ENCODE peak calls at places on chromosomes 2 and 18, in six cellular contexts. I, D, S, N, A and V are unnamed samples.

GRCh38 chr2:206230060-206230890 is 44.2 kb upstream of the ZDBF2 start:
- DNase-seq in A (no peak), D (no peak), I (no peak), S (no peak), N (no peak), V (no peak)

GRCh38 chr2:16664052-16664731 is 1.4 kb downstream of the CYRIA start:
- DNase-seq in S (no peak), I (no peak), N (no peak), D (no peak), A (no peak), V (no peak)

GRCh38 chr2:212021947-212022346 is 516.7 kb downstream of the ERBB4 start:
- DNase-seq in N (no peak), S (no peak), A (peak), I (no peak), D (no peak), V (no peak)

GRCh38 chr2:238087211-238087610 is 12.9 kb upstream of the ESPNL start:
- DNase-seq in I (no peak), A (no peak), D (no peak), S (no peak), N (no peak), V (no peak)

GRCh38 chr2:63903003-63903402 is 61.3 kb downstream of the UGP2 start:
- DNase-seq in A (no peak), N (no peak), S (no peak), I (peak), D (no peak), V (no peak)

GRCh38 chr18:57951999-57952774 is 91.8 kb upstream of the NEDD4L start:
- DNase-seq in A (no peak), D (no peak), I (no peak), N (no peak), S (no peak), V (no peak)

GRCh38 chr2:18991177-18992168 is 366.9 kb downstream of the OSR1 start:
- DNase-seq in N (no peak), S (no peak), D (no peak), I (no peak), A (no peak), V (no peak)

GRCh38 chr2:44825702-44826101 is 115.8 kb upstream of the SIX3 start:
- DNase-seq in S (no peak), I (no peak), A (no peak), D (no peak), N (no peak), V (no peak)

GRCh38 chr2:240460781-240461431 is 25.4 kb downstream of the GPC1 start:
- DNase-seq in D (no peak), N (no peak), S (no peak), I (no peak), A (no peak), V (no peak)

GRCh38 chr2:41932241-41933034 is 115.4 kb upstream of the PKDCC start:
- DNase-seq in S (no peak), D (no peak), A (no peak), N (peak), I (no peak), V (no peak)

GRCh38 chr2:170361359-170361936 is 183.5 kb downstream of the MYO3B start:
- DNase-seq in D (no peak), I (peak), A (peak), N (peak), S (peak), V (no peak)

GRCh38 chr2:181998045-181998444 is 12.4 kb downstream of the PPP1R1C start:
- DNase-seq in N (no peak), A (no peak), D (no peak), S (no peak), I (no peak), V (no peak)

GRCh38 chr18:51559902-51560287 is 362.4 kb upstream of the MEX3C start:
- DNase-seq in I (no peak), S (no peak), D (no peak), N (no peak), A (no peak), V (no peak)

GRCh38 chr2:64063454-64063853 is 44.2 kb upstream of the VPS54 start:
- DNase-seq in I (no peak), N (no peak), S (no peak), A (no peak), D (no peak), V (no peak)

GRCh38 chr2:8806885-8807701 is 30.3 kb downstream of the KIDINS220 start:
- DNase-seq in A (no peak), I (no peak), N (no peak), S (no peak), D (no peak), V (no peak)

GRCh38 chr2:85733121-85733960 is 20.4 kb upstream of the ATOH8 start:
- DNase-seq in A (peak), S (no peak), I (no peak), N (no peak), D (no peak), V (no peak)
- TF ChIP-seq POLR2A in A (no peak), S (no peak), I (no peak), N (no peak), D (no peak), V (no peak)

DNA sequence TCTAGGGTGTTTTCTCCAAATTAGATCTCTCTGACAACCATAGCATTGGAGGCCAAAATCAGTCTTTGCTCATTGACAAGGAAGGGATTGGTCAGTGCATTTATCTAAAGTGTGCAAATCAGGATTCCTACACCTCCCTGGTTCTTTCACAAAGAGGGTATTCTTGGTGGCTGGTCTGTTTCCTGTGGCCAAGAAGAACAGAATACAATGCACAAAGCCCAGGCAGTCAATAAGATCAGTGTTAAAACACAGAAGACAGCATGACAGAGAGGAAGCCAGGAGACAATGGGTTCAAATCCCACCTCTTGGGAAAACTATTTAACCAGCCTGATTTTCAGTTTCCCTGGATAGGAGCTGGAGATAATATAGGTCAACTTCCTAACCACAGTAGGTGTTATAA is 46.1 kb upstream of the THOC1 start:
- DNase-seq in I (no peak), N (no peak), S (no peak), D (no peak), A (no peak), V (no peak)
- TF ChIP-seq TAF1 in I (no peak), N (no peak), S (no peak), D (no peak), A (no peak), V (no peak)

GRCh38 chr18:27785815-27786537 is 391.0 kb downstream of the CDH2 start:
- DNase-seq in A (no peak), S (no peak), I (no peak), N (no peak), D (no peak), V (no peak)
- TF ChIP-seq POLR2AphosphoS5 in A (no peak), S (no peak), I (no peak), N (no peak), D (no peak), V (no peak)

GRCh38 chr18:48947583-48947982 is 3.2 kb downstream of the SMAD7 start:
- DNase-seq in I (no peak), N (no peak), A (no peak), D (no peak), S (no peak), V (no peak)

GRCh38 chr18:48949051-48949605 is 1.6 kb downstream of the SMAD7 start:
- DNase-seq in S (no peak), N (no peak), A (no peak), I (no peak), D (no peak), V (no peak)

GRCh38 chr18:48947102-48947501 is 3.7 kb downstream of the SMAD7 start:
- DNase-seq in A (no peak), N (no peak), I (no peak), D (no peak), S (no peak), V (no peak)

GRCh38 chr18:48949606-48950535 is 894 bp downstream of the SMAD7 start:
- DNase-seq in N (peak), A (no peak), I (no peak), S (no peak), D (no peak), V (no peak)

DNA sequence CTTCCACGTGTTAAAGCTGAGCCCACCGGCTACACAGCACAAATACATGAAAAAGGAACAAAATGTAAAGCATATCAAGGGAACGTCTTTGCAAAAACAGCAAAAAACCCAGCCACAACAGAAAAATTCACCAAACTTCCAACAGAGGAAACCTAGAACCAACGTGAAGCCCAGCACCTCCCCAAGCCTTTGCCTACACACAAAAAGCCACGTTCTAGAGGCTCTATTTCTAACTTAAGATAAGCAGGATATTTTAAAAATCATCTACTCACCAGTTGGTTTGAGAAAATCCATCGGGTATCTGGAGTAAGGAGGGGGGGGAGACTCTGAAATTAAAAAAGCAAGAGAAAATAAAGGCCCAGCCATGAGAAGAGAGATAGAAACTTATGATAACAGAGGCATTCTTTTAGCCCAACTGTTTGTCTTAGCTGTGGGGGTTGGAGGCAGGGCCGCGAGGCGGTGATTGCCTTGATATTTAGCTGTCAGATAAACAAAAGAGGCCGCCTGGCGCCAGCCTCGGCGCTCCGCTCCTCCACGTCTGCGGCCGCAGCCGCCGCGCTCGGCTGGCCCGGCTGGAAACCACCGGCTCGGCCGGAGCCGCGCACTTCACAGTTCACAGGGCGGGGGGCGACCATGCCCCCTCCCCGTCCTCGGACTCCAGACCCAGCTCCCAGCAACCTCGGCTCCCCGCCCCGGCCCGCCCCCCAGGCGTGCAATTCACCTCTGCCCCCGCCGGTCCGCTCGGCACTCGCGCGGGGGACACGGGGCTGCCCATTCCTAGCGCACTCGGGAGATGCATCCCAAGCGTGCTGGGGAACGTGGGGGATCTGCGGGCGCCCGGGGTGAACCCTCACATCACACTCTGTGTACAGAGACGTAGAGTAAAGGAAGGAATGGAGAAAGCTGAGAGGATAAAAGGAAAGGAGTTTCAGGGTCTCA is 2.4 kb downstream of the SMAD7 start:
- DNase-seq in D (no peak), S (no peak), A (peak), I (no peak), N (peak), V (no peak)
- TF ChIP-seq POLR2A in D (no peak), S (no peak), A (no peak), I (no peak), N (no peak), V (no peak)

DNA sequence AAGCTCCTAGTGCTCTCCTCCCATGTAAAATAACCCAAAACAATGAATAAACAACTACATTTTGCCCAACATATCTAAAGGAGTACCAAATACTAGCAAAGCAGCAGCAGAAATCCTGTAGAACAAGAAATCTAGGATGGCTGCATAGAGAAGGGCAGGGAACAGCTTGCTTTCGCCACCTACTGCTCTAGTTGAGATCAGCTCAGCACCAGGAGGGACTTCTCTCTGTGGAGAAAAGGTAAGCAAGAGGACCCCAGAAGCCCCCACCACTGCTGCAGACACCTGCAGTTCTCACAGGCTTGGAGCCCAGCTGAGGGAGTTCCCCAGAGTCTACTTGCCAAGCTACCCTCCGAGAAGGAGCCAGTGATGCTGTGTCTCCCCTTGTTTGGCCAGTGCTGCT is 243.0 kb upstream of the CHST9 start:
- DNase-seq in A (no peak), N (no peak), I (no peak), S (no peak), D (no peak), V (no peak)
- TF ChIP-seq TAF1 in A (no peak), N (no peak), I (no peak), S (no peak), D (no peak), V (no peak)

GRCh38 chr2:196380575-196380974 is 209.2 kb upstream of the STK17B start:
- DNase-seq in D (no peak), A (no peak), N (no peak), S (no peak), I (no peak), V (no peak)

GRCh38 chr2:196379600-196379999 is 208.2 kb upstream of the STK17B start:
- DNase-seq in D (no peak), I (no peak), N (no peak), A (no peak), S (no peak), V (no peak)

GRCh38 chr2:196383799-196384198 is 212.4 kb upstream of the STK17B start:
- DNase-seq in N (no peak), A (no peak), I (no peak), D (no peak), S (no peak), V (no peak)

GRCh38 chr2:196380098-196380497 is 208.7 kb upstream of the STK17B start:
- DNase-seq in I (no peak), S (no peak), A (no peak), D (no peak), N (no peak), V (no peak)

GRCh38 chr2:196381464-196381863 is 210.1 kb upstream of the STK17B start:
- DNase-seq in N (no peak), S (no peak), I (no peak), A (no peak), D (no peak), V (no peak)
- TF ChIP-seq POLR2AphosphoS5 in N (no peak), S (no peak), I (no peak), A (no peak), D (no peak), V (no peak)

DNA sequence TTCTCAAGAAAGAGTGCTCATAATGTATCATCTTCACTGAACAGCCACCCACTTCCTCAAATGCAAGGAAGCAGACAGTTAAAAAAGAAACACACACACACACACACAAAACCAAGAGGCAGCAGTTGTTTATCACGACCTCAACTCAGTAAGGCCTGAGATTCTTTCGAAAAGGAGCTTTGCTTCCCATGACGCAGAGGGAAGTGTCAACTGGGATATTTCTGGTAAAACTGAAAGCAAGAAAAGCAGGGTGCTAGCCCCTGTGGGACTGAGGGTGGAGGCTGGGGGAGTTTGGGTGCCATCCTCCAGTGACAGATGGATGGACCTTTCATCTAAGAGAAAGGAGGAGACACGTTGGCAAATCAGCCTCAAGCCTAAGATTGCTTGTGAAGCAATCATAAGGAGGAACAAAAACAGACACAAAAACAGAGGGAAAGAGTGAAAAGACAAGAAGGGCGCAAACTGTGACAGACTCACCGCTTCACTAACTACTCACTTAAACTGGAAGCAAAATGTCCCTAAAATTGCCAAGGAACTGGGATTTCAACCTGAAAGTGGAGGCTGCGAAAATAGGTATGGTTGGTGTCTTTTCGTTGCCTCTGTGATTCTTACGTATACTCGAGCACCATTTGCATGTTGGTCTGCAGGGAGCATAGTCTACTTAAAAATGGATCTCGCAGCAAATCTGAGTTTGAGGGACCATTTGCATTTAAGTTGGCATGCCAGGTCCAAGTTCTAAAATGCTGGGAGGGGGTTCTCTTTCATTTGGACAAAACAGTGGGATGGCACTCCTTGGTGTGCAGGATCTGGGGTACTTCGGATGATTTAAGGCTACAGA is at the start of gene ARHGAP25:
- DNase-seq in S (no peak), N (no peak), I (peak), A (no peak), D (no peak), V (no peak)
- TF ChIP-seq POLR2A in S (no peak), N (no peak), I (no peak), A (no peak), D (no peak), V (no peak)

DNA sequence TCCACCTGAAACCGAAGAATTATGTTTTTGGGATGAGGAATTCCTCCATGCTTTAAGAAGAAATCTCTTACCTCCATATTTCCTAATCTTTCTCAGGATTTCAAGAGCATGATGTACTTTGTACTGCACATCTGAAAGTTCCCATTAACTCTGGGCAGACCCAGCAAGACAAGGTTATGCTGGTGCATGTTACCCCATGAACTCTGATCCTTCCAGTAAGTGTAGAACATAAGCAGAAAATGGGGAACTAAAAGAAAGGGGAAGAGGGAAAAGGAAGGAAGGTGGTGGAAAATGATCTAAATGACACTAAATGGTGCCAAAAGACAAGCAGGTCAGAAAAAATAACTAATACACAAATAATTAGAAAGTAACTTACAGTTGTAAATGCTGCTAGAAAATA is 50.7 kb downstream of the STRN start:
- DNase-seq in A (no peak), I (no peak), N (no peak), S (no peak), D (no peak), V (no peak)
- TF ChIP-seq TAF1 in A (no peak), I (no peak), N (no peak), S (no peak), D (no peak), V (no peak)